ENCODE peak calls at places on chromosomes 16 and 17, in ten cellular contexts. O, W, J, M, U, V, C, G, N and F are unnamed samples.
A peak's percentile ranks its signal among the peaks of the same experiment; 100 is the strongest.

GRCh38 chr17:55421179-55421934 is at the start of gene MMD:
- DNase-seq in V (no peak), N (no peak), U (no peak), O (no peak), W (no peak), J (peak; percentile 70), M (no peak), G (no peak), C (peak; percentile 3), F (no peak)

GRCh38 chr16:68147438-68147837 is 62.3 kb downstream of the NFATC3 start:
- DNase-seq in U (no peak), J (no peak), V (peak; percentile 15), N (no peak), C (no peak), O (no peak), M (no peak), G (no peak), W (no peak), F (no peak)

GRCh38 chr16:50673496-50674275 is 7.4 kb downstream of the SNX20 start:
- DNase-seq in C (no peak), V (no peak), W (no peak), G (no peak), O (no peak), N (no peak), J (no peak), U (no peak), M (no peak), F (no peak)

GRCh38 chr17:28744104-28744801 is 442 bp downstream of the TRAF4 start:
- DNase-seq in N (no peak), V (peak; percentile 53), W (peak; percentile 70), G (no peak), C (peak; percentile 61), M (peak; percentile 48), J (peak; percentile 80), O (peak; percentile 83), U (no peak), F (peak; percentile 72)

GRCh38 chr17:28986714-28987367 is 19.0 kb downstream of the SEZ6 start:
- DNase-seq in W (no peak), C (no peak), J (no peak), M (no peak), G (no peak), U (no peak), O (no peak), V (no peak), N (no peak), F (no peak)

GRCh38 chr16:30645727-30646126 is 5.0 kb upstream of the PRR14 start:
- DNase-seq in N (no peak), M (no peak), W (no peak), J (no peak), U (no peak), G (no peak), C (no peak), V (no peak), O (no peak), F (no peak)

GRCh38 chr17:29930399-29931010 is 477 bp upstream of the SSH2 start:
- DNase-seq in O (no peak), J (peak; percentile 28), C (no peak), V (no peak), U (no peak), N (no peak), W (no peak), G (peak; percentile 43), M (no peak), F (peak; percentile 80)

GRCh38 chr16:17083628-17084027 is 387.1 kb downstream of the XYLT1 start:
- DNase-seq in V (no peak), G (peak; percentile 8), O (no peak), C (no peak), J (no peak), U (peak; percentile 31), W (no peak), N (no peak), M (no peak), F (peak; percentile 19)

GRCh38 chr16:81523387-81524115 is 78.9 kb downstream of the CMIP start:
- DNase-seq in C (peak; percentile 11), O (no peak), G (no peak), U (no peak), N (peak; percentile 74), V (peak; percentile 71), W (peak; percentile 85), J (no peak), M (no peak), F (no peak)

GRCh38 chr17:1109606-1110523 is 69.9 kb downstream of the ABR start:
- DNase-seq in J (peak; percentile 83), M (no peak), O (peak; percentile 78), V (no peak), N (peak; percentile 21), W (peak; percentile 43), G (peak; percentile 23), C (peak; percentile 44), U (no peak), F (no peak)

GRCh38 chr17:62366191-62366590 is 14.2 kb upstream of the EFCAB3 start:
- DNase-seq in J (no peak), C (no peak), W (no peak), V (no peak), G (no peak), N (no peak), U (no peak), O (no peak), M (no peak), F (no peak)

GRCh38 chr16:8523932-8524331 is 66.4 kb downstream of the TMEM114 start:
- DNase-seq in J (no peak), G (no peak), M (no peak), O (no peak), V (no peak), W (no peak), C (no peak), U (no peak), N (no peak), F (no peak)

GRCh38 chr17:61354895-61355294 is 44.7 kb upstream of the TBX2 start:
- DNase-seq in W (no peak), N (no peak), J (no peak), C (no peak), U (no peak), M (no peak), O (no peak), G (no peak), V (no peak), F (no peak)

GRCh38 chr16:57640612-57641011 is 12.2 kb downstream of the ADGRG1 start:
- DNase-seq in G (no peak), U (no peak), J (no peak), M (no peak), O (no peak), V (no peak), N (no peak), W (no peak), C (no peak), F (peak; percentile 63)

GRCh38 chr16:77434365-77435239 is at the start of gene ADAMTS18:
- DNase-seq in V (no peak), J (no peak), M (no peak), N (no peak), C (no peak), W (no peak), G (peak; percentile 49), U (no peak), O (no peak), F (no peak)

GRCh38 chr16:53546988-53547391 is 44.0 kb upstream of the AKTIP start:
- DNase-seq in W (peak; percentile 29), V (peak; percentile 23), O (no peak), G (no peak), M (no peak), U (no peak), N (no peak), C (no peak), J (peak; percentile 15), F (no peak)

GRCh38 chr17:80252871-80253270 is 7.8 kb upstream of the RNF213 start:
- DNase-seq in V (peak; percentile 20), N (no peak), O (no peak), C (peak; percentile 80), U (no peak), M (peak; percentile 77), J (peak; percentile 84), G (no peak), W (peak; percentile 93), F (no peak)

GRCh38 chr17:50219345-50219744 is 17.9 kb upstream of the COL1A1 start:
- DNase-seq in M (no peak), N (peak; percentile 86), J (no peak), G (no peak), O (no peak), V (peak; percentile 78), U (no peak), C (no peak), W (peak; percentile 68), F (no peak)

GRCh38 chr17:6494239-6494941 is 50.1 kb downstream of the PIMREG start:
- DNase-seq in U (no peak), G (no peak), J (no peak), N (no peak), W (peak; percentile 36), C (no peak), M (no peak), V (no peak), O (peak; percentile 26), F (no peak)

GRCh38 chr17:49646391-49647255 is 31.3 kb downstream of the SPOP start:
- DNase-seq in U (no peak), C (no peak), G (peak; percentile 72), V (peak; percentile 62), J (no peak), O (no peak), W (peak; percentile 60), M (no peak), N (peak; percentile 85), F (no peak)

GRCh38 chr17:40564883-40565744 is at the start of gene CCR7:
- DNase-seq in N (no peak), V (no peak), C (peak; percentile 85), U (no peak), O (no peak), W (peak; percentile 43), G (no peak), J (peak; percentile 47), M (peak; percentile 64), F (no peak)

GRCh38 chr17:59027750-59028149 is 78.9 kb downstream of the TRIM37 start:
- DNase-seq in C (no peak), G (no peak), O (no peak), N (no peak), W (no peak), J (no peak), M (no peak), V (no peak), U (no peak), F (peak; percentile 12)

GRCh38 chr16:51763072-51763658 is 612.1 kb upstream of the SALL1 start:
- DNase-seq in J (no peak), G (no peak), W (no peak), V (no peak), C (no peak), N (no peak), O (no peak), U (no peak), M (no peak), F (no peak)

GRCh38 chr16:20317117-20317516 is 10.2 kb downstream of the GP2 start:
- DNase-seq in J (no peak), W (no peak), V (no peak), N (no peak), U (no peak), C (no peak), M (no peak), G (peak; percentile 0), O (no peak), F (no peak)

GRCh38 chr17:81476635-81477034 is 36.0 kb downstream of the ACTG1 start:
- DNase-seq in O (no peak), N (no peak), G (no peak), W (no peak), J (no peak), U (no peak), C (no peak), M (no peak), V (no peak), F (no peak)

GRCh38 chr17:64306850-64307463 is 43.9 kb upstream of the TEX2 start:
- DNase-seq in N (peak; percentile 50), O (peak; percentile 83), U (peak; percentile 15), C (peak; percentile 60), G (peak; percentile 79), W (peak; percentile 59), V (peak; percentile 88), J (peak; percentile 75), M (peak; percentile 28), F (peak; percentile 72)

GRCh38 chr17:10059684-10060211 is 138.7 kb downstream of the GAS7 start:
- DNase-seq in O (no peak), U (no peak), C (no peak), J (peak; percentile 23), V (peak; percentile 30), W (no peak), N (no peak), M (no peak), G (no peak), F (no peak)

GRCh38 chr16:66905633-66906539 is 12.8 kb downstream of the CDH16 start:
- DNase-seq in M (no peak), W (peak; percentile 75), J (peak; percentile 90), N (no peak), C (no peak), O (no peak), G (no peak), U (peak; percentile 1), V (no peak), F (no peak)